ENCODE peak calls at places on chromosomes 13 and 19, in nine cellular contexts. N, E, A, P, O, H, D, Q and I are unnamed samples.

GRCh38 chr13:90445179-90445578 is 902.3 kb upstream of the MIR17HG start:
- DNase-seq in Q (no peak), H (no peak), E (no peak), P (peak), D (peak), A (peak), O (peak), N (no peak), I (no peak)

GRCh38 chr13:35475131-35475959 is 1.1 kb downstream of the MAB21L1 start:
- DNase-seq in D (peak), A (no peak), Q (peak), P (no peak), N (no peak), H (peak), E (no peak), O (peak), I (no peak)

GRCh38 chr13:24097064-24097463 is 63.5 kb upstream of the SPATA13 start:
- DNase-seq in N (no peak), E (no peak), A (no peak), D (peak), H (no peak), Q (no peak), P (no peak), O (peak), I (no peak)

GRCh38 chr19:17107546-17108452 is 32.2 kb downstream of the MYO9B start:
- DNase-seq in D (peak), N (peak), P (peak), E (no peak), A (peak), O (peak), H (peak), Q (peak), I (peak)

GRCh38 chr19:14114854-14115253 is 2.7 kb downstream of the PRKACA start:
- DNase-seq in D (no peak), P (no peak), O (no peak), A (no peak), E (no peak), N (peak), H (peak), Q (peak), I (no peak)

GRCh38 chr13:77523834-77524728 is 11.4 kb upstream of the SCEL start:
- DNase-seq in N (no peak), E (no peak), P (no peak), D (no peak), Q (no peak), O (no peak), A (no peak), H (no peak), I (no peak)

GRCh38 chr19:50427318-50427925 is 5.3 kb upstream of the MYBPC2 start:
- DNase-seq in N (no peak), P (no peak), O (no peak), D (no peak), E (no peak), A (no peak), Q (no peak), H (no peak), I (no peak)

GRCh38 chr19:37925212-37925611 is 18.2 kb downstream of the SIPA1L3 start:
- DNase-seq in Q (no peak), N (no peak), D (no peak), E (no peak), P (no peak), A (no peak), H (peak), O (no peak), I (no peak)

GRCh38 chr19:12766051-12766521 is 9.3 kb downstream of the HOOK2 start:
- DNase-seq in P (no peak), D (peak), O (peak), Q (peak), N (peak), H (peak), E (no peak), A (no peak), I (no peak)

DNA sequence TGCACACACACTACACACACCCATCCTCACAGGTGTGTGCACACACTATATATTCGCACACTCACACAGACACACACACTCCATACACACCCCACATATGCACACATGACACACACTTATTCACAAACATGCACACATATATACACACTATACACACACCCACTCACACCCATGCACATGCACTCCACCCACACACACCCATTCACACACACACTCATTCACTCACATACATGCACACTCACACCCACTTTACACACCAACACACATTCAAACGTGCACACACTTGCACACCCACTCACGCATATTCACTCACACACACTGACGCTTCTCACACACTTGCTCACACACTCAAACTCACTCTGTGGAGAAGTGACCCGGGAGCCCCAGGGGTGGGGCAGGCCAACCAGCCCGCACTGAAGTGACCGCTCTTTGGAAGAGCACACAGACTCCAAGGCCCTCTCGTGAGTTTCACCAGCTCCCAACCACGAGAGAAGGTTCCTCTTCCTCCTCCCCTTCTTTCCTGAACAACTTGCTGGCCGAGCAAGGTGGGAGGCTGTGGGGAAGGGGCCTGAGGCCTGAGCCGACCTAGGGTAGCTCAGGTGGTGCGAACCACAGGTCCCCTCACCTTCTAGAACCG is 86.1 kb upstream of the TM9SF2 start:
- DNase-seq in D (no peak), Q (no peak), O (no peak), H (no peak), E (no peak), N (no peak), A (no peak), P (no peak), I (no peak)
- H3K4me3 ChIP-seq in D (no peak), Q (no peak), O (no peak), H (no peak), E (no peak), N (no peak), A (no peak), P (no peak), I (no peak)

GRCh38 chr13:60226507-60226906 is 62.8 kb upstream of the DIAPH3 start:
- DNase-seq in E (no peak), H (no peak), P (no peak), N (no peak), O (no peak), Q (peak), A (no peak), D (peak), I (no peak)
- TF ChIP-seq CTCF in E (no peak), H (no peak), P (peak), N (no peak), O (peak), Q (peak), A (peak), D (peak), I (peak)

DNA sequence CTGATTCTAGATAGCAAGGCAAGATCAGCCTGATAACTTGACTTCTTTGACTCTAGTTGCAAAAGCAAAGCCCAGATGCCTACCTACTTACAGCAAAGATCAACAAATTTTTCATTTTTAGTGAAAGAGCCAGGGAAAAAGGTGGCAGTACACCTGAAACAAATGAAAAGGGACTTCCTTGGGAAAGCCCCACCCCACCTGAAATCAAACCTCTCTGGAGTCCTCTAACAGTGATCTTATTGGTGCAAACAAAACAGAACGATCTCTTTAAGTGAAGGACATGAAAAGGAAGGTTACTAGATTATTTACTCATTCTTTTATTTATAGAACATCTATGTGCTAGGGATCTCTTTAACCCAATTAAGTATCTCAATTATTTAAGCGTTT is 507 bp upstream of the LCP1 start:
- DNase-seq in O (no peak), P (no peak), H (no peak), A (no peak), Q (no peak), D (no peak), N (no peak), E (no peak), I (no peak)
- H3K4me3 ChIP-seq in O (no peak), P (no peak), H (no peak), A (no peak), Q (no peak), D (no peak), N (no peak), E (no peak), I (no peak)

DNA sequence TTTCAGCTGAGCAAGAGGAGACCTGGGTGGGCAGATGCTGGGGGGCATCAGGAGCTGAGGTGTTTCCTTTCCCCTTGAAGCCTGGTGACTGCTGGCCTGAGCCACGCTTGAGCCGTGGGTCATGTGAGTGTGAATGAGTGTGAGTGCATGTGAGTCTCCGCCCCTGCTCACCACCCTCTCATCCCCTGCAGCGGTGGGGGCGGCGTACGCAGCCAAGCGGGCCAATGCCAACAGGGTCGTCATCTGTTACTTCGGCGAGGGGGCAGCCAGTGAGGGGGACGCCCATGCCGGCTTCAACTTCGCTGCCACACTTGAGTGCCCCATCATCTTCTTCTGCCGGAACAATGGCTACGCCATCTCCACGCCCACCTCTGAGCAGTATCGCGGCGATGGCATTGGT is 5.2 kb downstream of the B3GNT8 start:
- DNase-seq in A (no peak), H (no peak), O (no peak), P (no peak), D (no peak), Q (no peak), E (no peak), N (no peak), I (no peak)
- TF ChIP-seq CTCF in A (no peak), H (no peak), O (no peak), P (no peak), D (no peak), Q (no peak), E (no peak), N (no peak), I (no peak)

GRCh38 chr13:33284916-33285315 is 639 bp downstream of the STARD13 start:
- DNase-seq in H (no peak), E (no peak), A (no peak), Q (no peak), D (peak), N (no peak), P (no peak), O (no peak), I (no peak)
- H3K4me3 ChIP-seq in H (peak), E (peak), A (peak), Q (peak), D (peak), N (peak), P (peak), O (peak), I (peak)

GRCh38 chr19:8641908-8642547 is 11.6 kb downstream of the NFILZ start:
- DNase-seq in Q (no peak), P (peak), A (peak), N (no peak), O (peak), E (no peak), H (no peak), D (peak), I (no peak)

GRCh38 chr19:8640402-8641004 is 10.1 kb downstream of the NFILZ start:
- DNase-seq in E (no peak), O (no peak), P (no peak), H (peak), N (peak), D (no peak), Q (no peak), A (no peak), I (no peak)

GRCh38 chr19:8641221-8641907 is 10.9 kb downstream of the NFILZ start:
- DNase-seq in N (no peak), D (no peak), O (no peak), E (no peak), H (no peak), A (no peak), P (no peak), Q (no peak), I (no peak)

GRCh38 chr19:8638078-8638619 is 7.7 kb downstream of the NFILZ start:
- DNase-seq in O (peak), A (no peak), D (peak), Q (no peak), H (no peak), P (peak), N (peak), E (no peak), I (peak)

GRCh38 chr19:8639821-8640401 is 9.5 kb downstream of the NFILZ start:
- DNase-seq in P (no peak), D (peak), N (no peak), A (no peak), H (no peak), O (peak), E (no peak), Q (no peak), I (no peak)
- TF ChIP-seq CTCF in P (no peak), D (no peak), N (no peak), A (no peak), H (no peak), O (no peak), E (no peak), Q (no peak), I (no peak)